ENCODE peak calls at places on chromosomes 13 and 19, in four cellular contexts. One of them, this sample, is unnamed.

GRCh38 chr13:40664100-40665060 is 2.1 kb downstream of the FOXO1 start:
- DNase-seq in GM12878: no peak
- DNase-seq in spleen: peak; percentile 95
- DNase-seq in H54: no peak
- DNase-seq in this sample: no peak

GRCh38 chr13:79018166-79018565 is 359.2 kb upstream of the OBI1 start:
- DNase-seq in GM12878: no peak
- DNase-seq in spleen: no peak
- DNase-seq in H54: no peak
- DNase-seq in this sample: no peak

GRCh38 chr13:23991119-23991518 is 93.8 kb upstream of the C1QTNF9B start:
- DNase-seq in GM12878: no peak
- DNase-seq in spleen: no peak
- DNase-seq in H54: no peak
- DNase-seq in this sample: no peak

GRCh38 chr13:44273991-44274810 is 99.4 kb upstream of the SERP2 start:
- DNase-seq in GM12878: no peak
- DNase-seq in spleen: peak; percentile 79
- DNase-seq in H54: no peak
- DNase-seq in this sample: no peak

GRCh38 chr13:110298221-110298565 is 8.8 kb downstream of the COL4A1 start:
- DNase-seq in GM12878: no peak
- DNase-seq in spleen: no peak
- DNase-seq in H54: no peak
- DNase-seq in this sample: no peak

GRCh38 chr19:43820098-43820860 is 6.8 kb upstream of the ZNF283 start:
- DNase-seq in GM12878: no peak
- DNase-seq in spleen: no peak
- DNase-seq in H54: no peak
- DNase-seq in this sample: no peak

GRCh38 chr13:110610955-110611595 is 4.3 kb upstream of the NAXD start:
- DNase-seq in GM12878: peak; percentile 63
- DNase-seq in spleen: no peak
- DNase-seq in H54: peak; percentile 92
- DNase-seq in this sample: no peak

GRCh38 chr19:41792513-41793413 is 3.6 kb upstream of the CEACAM3 start:
- DNase-seq in GM12878: no peak
- DNase-seq in spleen: peak; percentile 90
- DNase-seq in H54: peak; percentile 36
- DNase-seq in this sample: no peak

GRCh38 chr13:100129605-100130004 is 40.7 kb downstream of the PCCA start:
- DNase-seq in GM12878: peak; percentile 34
- DNase-seq in spleen: no peak
- DNase-seq in H54: no peak
- DNase-seq in this sample: no peak

GRCh38 chr13:66994498-66995365 is 235.4 kb downstream of the PCDH9 start:
- DNase-seq in GM12878: peak; percentile 13
- DNase-seq in spleen: peak; percentile 50
- DNase-seq in H54: no peak
- DNase-seq in this sample: no peak

GRCh38 chr13:66995366-66995663 is 234.8 kb downstream of the PCDH9 start:
- DNase-seq in GM12878: no peak
- DNase-seq in spleen: no peak
- DNase-seq in H54: no peak
- DNase-seq in this sample: no peak

GRCh38 chr13:66992683-66993082 is 237.5 kb downstream of the PCDH9 start:
- DNase-seq in GM12878: no peak
- DNase-seq in spleen: no peak
- DNase-seq in H54: no peak
- DNase-seq in this sample: no peak

GRCh38 chr13:66992183-66992582 is 238.0 kb downstream of the PCDH9 start:
- DNase-seq in GM12878: no peak
- DNase-seq in spleen: no peak
- DNase-seq in H54: no peak
- DNase-seq in this sample: no peak

GRCh38 chr13:66994097-66994496 is 236.0 kb downstream of the PCDH9 start:
- DNase-seq in GM12878: no peak
- DNase-seq in spleen: peak; percentile 75
- DNase-seq in H54: peak; percentile 29
- DNase-seq in this sample: no peak
- TF ChIP-seq POLR2A in GM12878: no peak
- TF ChIP-seq POLR2A in spleen: no peak
- TF ChIP-seq POLR2A in H54: no peak
- TF ChIP-seq POLR2A in this sample: no peak

GRCh38 chr19:45178262-45179062 is at the start of gene BLOC1S3:
- DNase-seq in GM12878: peak; percentile 100
- DNase-seq in spleen: peak; percentile 100
- DNase-seq in H54: peak; percentile 90
- DNase-seq in this sample: peak; percentile 100
- TF ChIP-seq POLR2A in GM12878: peak; percentile 83
- TF ChIP-seq POLR2A in spleen: no peak
- TF ChIP-seq POLR2A in H54: peak; percentile 38
- TF ChIP-seq POLR2A in this sample: peak; percentile 91

GRCh38 chr19:48631254-48631653 is 5.9 kb downstream of the DBP start:
- DNase-seq in GM12878: no peak
- DNase-seq in spleen: no peak
- DNase-seq in H54: no peak
- DNase-seq in this sample: no peak

GRCh38 chr19:48628486-48629296 is 8.5 kb downstream of the DBP start:
- DNase-seq in GM12878: no peak
- DNase-seq in spleen: peak; percentile 80
- DNase-seq in H54: no peak
- DNase-seq in this sample: no peak

GRCh38 chr19:48629599-48630288 is 7.4 kb downstream of the DBP start:
- DNase-seq in GM12878: no peak
- DNase-seq in spleen: peak; percentile 82
- DNase-seq in H54: no peak
- DNase-seq in this sample: no peak

GRCh38 chr19:48629297-48629598 is 7.9 kb downstream of the DBP start:
- DNase-seq in GM12878: no peak
- DNase-seq in spleen: no peak
- DNase-seq in H54: no peak
- DNase-seq in this sample: no peak

DNA sequence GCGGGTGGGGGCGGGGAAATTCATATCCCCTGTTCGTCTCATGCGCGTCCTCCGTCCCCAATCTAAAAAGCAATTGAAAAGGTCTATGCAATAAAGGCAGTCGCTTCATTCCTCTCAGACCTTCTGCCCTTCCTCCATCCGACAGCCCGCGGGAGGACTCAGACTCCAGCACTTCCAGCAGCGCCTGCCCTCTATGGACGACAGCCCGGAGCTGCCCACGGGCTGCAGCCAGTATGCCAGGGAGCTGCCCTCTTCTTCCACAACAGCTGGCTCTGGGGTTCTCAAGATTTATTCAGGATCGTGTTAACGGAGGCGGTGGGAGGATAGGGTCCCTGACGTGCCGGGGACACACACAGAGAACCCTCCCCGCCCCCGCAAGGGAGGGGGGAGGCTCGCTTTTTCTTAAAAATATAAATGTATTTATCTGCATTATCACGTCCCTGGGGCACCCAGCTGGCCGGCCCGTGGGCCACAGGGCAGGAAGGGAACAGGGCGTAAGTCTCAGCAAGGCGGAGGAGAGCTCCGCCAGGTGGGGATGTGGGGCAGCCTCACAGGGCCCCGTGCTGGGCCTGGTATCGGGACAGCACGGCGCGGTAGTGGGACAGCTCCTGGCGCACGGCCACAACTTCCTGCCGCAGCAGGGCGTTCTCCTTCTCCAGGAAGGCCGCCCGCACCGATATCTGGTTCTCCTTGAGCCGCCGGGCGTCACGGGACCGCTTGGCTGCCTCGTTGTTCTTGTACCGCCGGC is 6.7 kb downstream of the DBP start:
- DNase-seq in GM12878: no peak
- DNase-seq in spleen: peak; percentile 91
- DNase-seq in H54: no peak
- DNase-seq in this sample: no peak
- TF ChIP-seq POLR2A in GM12878: peak; percentile 43
- TF ChIP-seq POLR2A in spleen: no peak
- TF ChIP-seq POLR2A in H54: no peak
- TF ChIP-seq POLR2A in this sample: no peak

DNA sequence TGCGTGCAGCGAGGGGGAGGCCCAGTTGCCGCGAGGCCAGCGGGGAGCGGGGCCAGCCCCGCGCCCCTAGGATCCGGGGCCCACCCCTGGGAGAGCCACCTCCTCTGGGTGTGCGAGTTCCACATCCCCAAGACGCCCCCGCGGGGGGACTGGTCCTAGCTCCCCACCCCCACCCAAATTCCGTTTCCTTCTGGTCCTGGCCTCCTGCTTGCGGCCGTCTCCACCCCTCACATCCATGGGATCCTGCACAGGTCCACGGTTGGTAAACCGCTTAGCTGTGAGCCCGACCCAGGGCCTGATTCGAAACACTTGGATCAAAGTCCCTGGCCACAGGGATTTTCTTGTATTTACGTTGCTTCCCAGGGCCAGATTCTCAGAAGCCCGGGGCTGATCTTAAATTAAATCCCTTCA is 324 bp upstream of the FBXO17 start:
- DNase-seq in GM12878: no peak
- DNase-seq in spleen: no peak
- DNase-seq in H54: peak; percentile 40
- DNase-seq in this sample: no peak
- TF ChIP-seq POLR2A in GM12878: no peak
- TF ChIP-seq POLR2A in spleen: no peak
- TF ChIP-seq POLR2A in H54: no peak
- TF ChIP-seq POLR2A in this sample: no peak

DNA sequence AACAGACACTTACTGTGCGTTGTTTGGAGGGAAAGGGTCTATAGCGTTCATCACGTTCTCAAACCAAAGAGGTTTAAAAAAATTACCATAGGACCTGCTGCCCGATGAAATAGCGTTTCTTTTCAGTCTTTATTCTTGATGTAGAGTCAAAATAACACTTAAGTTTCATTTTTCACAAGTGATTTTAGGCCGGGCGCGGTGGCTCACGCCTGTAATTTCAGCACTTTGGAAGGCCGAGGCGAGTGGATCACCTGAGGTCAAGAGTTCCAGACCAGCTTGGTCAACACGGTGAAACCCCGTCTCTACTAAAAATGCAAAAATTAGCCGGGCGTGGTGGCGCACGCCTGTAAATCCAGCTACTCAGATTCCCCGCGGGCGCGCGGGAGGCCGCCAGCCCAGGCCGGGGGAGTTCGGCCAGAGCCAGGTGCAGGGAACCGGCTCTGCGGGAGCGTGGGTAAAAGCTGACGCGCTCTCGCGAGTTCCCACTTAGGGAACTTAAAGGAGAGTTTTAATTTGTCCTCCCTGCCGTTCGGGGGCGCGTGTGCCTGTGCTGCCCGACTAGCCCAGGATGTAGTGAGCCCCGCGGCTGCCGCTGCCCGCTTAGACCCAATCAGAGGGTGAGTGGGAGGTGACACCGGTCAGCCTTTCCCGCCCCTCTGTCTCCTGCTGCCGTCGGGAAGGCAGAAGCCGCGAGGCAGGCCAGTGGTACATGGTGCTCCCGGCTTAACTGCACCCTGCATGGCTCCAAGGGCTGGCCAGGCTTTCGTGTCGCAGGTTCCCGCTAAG is 35.8 kb upstream of the NEK3 start:
- DNase-seq in GM12878: no peak
- DNase-seq in spleen: peak; percentile 94
- DNase-seq in H54: no peak
- DNase-seq in this sample: peak; percentile 44
- TF ChIP-seq POLR2A in GM12878: peak; percentile 36
- TF ChIP-seq POLR2A in spleen: no peak
- TF ChIP-seq POLR2A in H54: no peak
- TF ChIP-seq POLR2A in this sample: no peak

GRCh38 chr13:112978561-112979405 is 9.8 kb downstream of the MCF2L start:
- DNase-seq in GM12878: no peak
- DNase-seq in spleen: no peak
- DNase-seq in H54: no peak
- DNase-seq in this sample: no peak
- TF ChIP-seq POLR2A in GM12878: no peak
- TF ChIP-seq POLR2A in spleen: no peak
- TF ChIP-seq POLR2A in H54: no peak
- TF ChIP-seq POLR2A in this sample: no peak

GRCh38 chr19:1438035-1438932 is at the start of gene RPS15:
- DNase-seq in GM12878: peak; percentile 84
- DNase-seq in spleen: peak; percentile 98
- DNase-seq in H54: peak; percentile 88
- DNase-seq in this sample: peak; percentile 49
- TF ChIP-seq POLR2A in GM12878: peak; percentile 100
- TF ChIP-seq POLR2A in spleen: peak; percentile 73
- TF ChIP-seq POLR2A in H54: peak; percentile 94
- TF ChIP-seq POLR2A in this sample: no peak

This sample was measured in esophagus squamous epithelium.